ENCODE peak calls at places on chromosomes 13 and 19, in eight cellular contexts. O is lung; I is cardiac muscle cell; V is stimulated activated CD4-positive, alpha-beta T cell treated with anti-CD3 and anti-CD28 coated beads, Interleukin-4, amount 100 ng/mL, for 4 hours; F is HCT116; B is midbrain; K is adrenal gland; M is KBM-7. Z is an unnamed sample.

GRCh38 chr13:100409132-100409531 is 179.5 kb downstream of the GGACT start:
- DNase-seq in O (no peak), I (peak; percentile 15), V (no peak), F (no peak), B (no peak), K (no peak), M (no peak), Z (no peak)

GRCh38 chr13:65260938-65261880 is 1968.9 kb downstream of the PCDH9 start:
- DNase-seq in O (no peak), I (peak; percentile 12), V (no peak), F (no peak), B (no peak), K (no peak), M (no peak), Z (no peak)

GRCh38 chr13:50511877-50512332 is 331.6 kb downstream of the DLEU7 start:
- DNase-seq in O (no peak), I (no peak), V (no peak), F (no peak), B (no peak), K (no peak), M (peak; percentile 97), Z (no peak)

GRCh38 chr19:18456279-18456678 is 18.3 kb upstream of the ISYNA1 start:
- DNase-seq in O (no peak), I (no peak), V (no peak), F (no peak), B (no peak), K (no peak), M (no peak), Z (no peak)

GRCh38 chr13:23504188-23504587 is 66.0 kb upstream of the TNFRSF19 start:
- DNase-seq in O (no peak), I (no peak), V (no peak), F (no peak), B (no peak), K (no peak), M (no peak), Z (no peak)

GRCh38 chr19:13154241-13154778 is 4.1 kb downstream of the IER2 start:
- DNase-seq in O (peak; percentile 96), I (peak; percentile 97), V (peak; percentile 63), F (no peak), B (no peak), K (peak; percentile 97), M (peak; percentile 55), Z (peak; percentile 89)

GRCh38 chr13:101123028-101123427 is 293.3 kb downstream of the NALCN start:
- DNase-seq in O (no peak), I (no peak), V (no peak), F (no peak), B (no peak), K (no peak), M (no peak), Z (no peak)

GRCh38 chr13:51770681-51771417 is 33.1 kb downstream of the DHRS12 start:
- DNase-seq in O (no peak), I (no peak), V (no peak), F (no peak), B (no peak), K (no peak), M (no peak), Z (no peak)

GRCh38 chr19:40542197-40542859 is 34.3 kb upstream of the SHKBP1 start:
- DNase-seq in O (peak; percentile 68), I (peak; percentile 98), V (no peak), F (no peak), B (no peak), K (peak; percentile 39), M (no peak), Z (peak; percentile 55)

GRCh38 chr13:59477011-59477410 is 686.7 kb downstream of the DIAPH3 start:
- DNase-seq in O (no peak), I (no peak), V (no peak), F (peak; percentile 6), B (no peak), K (no peak), M (no peak), Z (no peak)

GRCh38 chr19:45863840-45864628 is at the start of gene FOXA3:
- DNase-seq in O (no peak), I (peak; percentile 32), V (peak; percentile 53), F (no peak), B (no peak), K (no peak), M (peak; percentile 53), Z (peak; percentile 40)

Z was measured in mucosa of gallbladder.